ENCODE peak calls at places on chromosomes 4 and X, in five cellular contexts. P is Daoy, R is endothelial cell of umbilical vein, S is NCI-H1048, Y is memory B cell. O is an unnamed sample.

GRCh38 chr4:2837904-2838496 is 5.6 kb upstream of the ADD1 start:
- DNase-seq in P (no peak), R (peak; percentile 79), S (no peak), Y (peak; percentile 50), O (no peak)

GRCh38 chrX:53831662-53832635 is 145.4 kb upstream of the HUWE1 start:
- DNase-seq in P (peak; percentile 21), R (peak; percentile 44), S (no peak), Y (peak; percentile 28), O (no peak)

GRCh38 chr4:73776363-73776762 is 36.0 kb downstream of the CXCL8 start:
- DNase-seq in P (peak; percentile 68), R (peak; percentile 97), S (no peak), Y (no peak), O (no peak)

GRCh38 chr4:125739760-125740159 is 425.0 kb downstream of the FAT4 start:
- DNase-seq in P (no peak), R (peak; percentile 99), S (no peak), Y (no peak), O (no peak)

GRCh38 chr4:159273126-159273438 is 170.2 kb downstream of the RAPGEF2 start:
- DNase-seq in P (no peak), R (peak; percentile 83), S (no peak), Y (no peak), O (no peak)

GRCh38 chrX:20594985-20595384 is 328.3 kb upstream of the RPS6KA3 start:
- DNase-seq in P (no peak), R (no peak), S (no peak), Y (no peak), O (no peak)

GRCh38 chrX:37608156-37608555 is 36.7 kb downstream of the LANCL3 start:
- DNase-seq in P (no peak), R (no peak), S (no peak), Y (no peak), O (no peak)

GRCh38 chr4:141899103-141899502 is 262.7 kb downstream of the IL15 start:
- DNase-seq in P (no peak), R (no peak), S (no peak), Y (no peak), O (no peak)

GRCh38 chr4:56892686-56893085 is 15.0 kb upstream of the REST start:
- DNase-seq in P (no peak), R (no peak), S (no peak), Y (no peak), O (no peak)

GRCh38 chr4:102343964-102344519 is 1.2 kb downstream of the SLC39A8 start:
- DNase-seq in P (peak; percentile 2), R (no peak), S (no peak), Y (no peak), O (no peak)

GRCh38 chr4:163107754-163108153 is 58.9 kb downstream of the NAF1 start:
- DNase-seq in P (no peak), R (peak; percentile 63), S (no peak), Y (no peak), O (no peak)

GRCh38 chrX:150926304-150926703 is 27.8 kb upstream of the CD99L2 start:
- DNase-seq in P (no peak), R (no peak), S (no peak), Y (no peak), O (no peak)

GRCh38 chrX:53247928-53248327 is 22.9 kb upstream of the KDM5C start:
- DNase-seq in P (no peak), R (no peak), S (no peak), Y (no peak), O (no peak)

GRCh38 chr4:188722911-188723310 is 583.7 kb downstream of the TRIML1 start:
- DNase-seq in P (no peak), R (no peak), S (no peak), Y (no peak), O (no peak)

GRCh38 chr4:6221851-6222760 is 21.8 kb upstream of the JAKMIP1 start:
- DNase-seq in P (peak; percentile 59), R (no peak), S (no peak), Y (no peak), O (no peak)

GRCh38 chr4:1160351-1160750 is 12.0 kb downstream of the SPON2 start:
- DNase-seq in P (no peak), R (no peak), S (no peak), Y (no peak), O (no peak)

GRCh38 chr4:108762559-108763225 is at the start of gene ETNPPL:
- DNase-seq in P (peak; percentile 33), R (peak; percentile 20), S (no peak), Y (no peak), O (peak; percentile 7)

GRCh38 chr4:47109379-47109778 is 78.0 kb downstream of the GABRB1 start:
- DNase-seq in P (no peak), R (no peak), S (no peak), Y (no peak), O (no peak)

GRCh38 chrX:106481341-106481740 is 130.4 kb upstream of the RADX start:
- DNase-seq in P (peak; percentile 41), R (peak; percentile 36), S (peak; percentile 1), Y (peak; percentile 34), O (no peak)

GRCh38 chr4:142416711-142417275 is 429.3 kb downstream of the INPP4B start:
- DNase-seq in P (no peak), R (peak; percentile 40), S (no peak), Y (no peak), O (no peak)

GRCh38 chrX:781216-782211 is 150.9 kb downstream of the SHOX start:
- DNase-seq in P (peak; percentile 12), R (no peak), S (no peak), Y (no peak), O (no peak)

GRCh38 chrX:104432321-104432720 is 133.7 kb upstream of the IL1RAPL2 start:
- DNase-seq in P (peak; percentile 9), R (no peak), S (no peak), Y (no peak), O (no peak)

GRCh38 chr4:110198472-110199419 is at the start of gene ELOVL6:
- DNase-seq in P (peak; percentile 57), R (peak; percentile 50), S (peak; percentile 34), Y (no peak), O (peak; percentile 25)

GRCh38 chrX:115713465-115713864 is 152.5 kb downstream of the PLS3 start:
- DNase-seq in P (no peak), R (no peak), S (no peak), Y (no peak), O (no peak)

GRCh38 chrX:97563531-97564133 is 679.9 kb downstream of the RPA4 start:
- DNase-seq in P (peak; percentile 33), R (peak; percentile 75), S (no peak), Y (peak; percentile 18), O (peak; percentile 9)

GRCh38 chr4:4609622-4610334 is 67.9 kb upstream of the STX18 start:
- DNase-seq in P (no peak), R (no peak), S (no peak), Y (no peak), O (no peak)

GRCh38 chr4:688695-689497 is at the start of gene SLC49A3:
- DNase-seq in P (no peak), R (no peak), S (no peak), Y (no peak), O (no peak)

GRCh38 chr4:138192113-138192512 is 50.0 kb downstream of the SLC7A11 start:
- DNase-seq in P (peak; percentile 40), R (peak; percentile 40), S (no peak), Y (no peak), O (no peak)

GRCh38 chr4:126710935-126711334 is 921.8 kb upstream of the INTU start:
- DNase-seq in P (no peak), R (no peak), S (no peak), Y (no peak), O (no peak)

GRCh38 chr4:186144596-186145569 is 40.4 kb downstream of the FAM149A start:
- DNase-seq in P (peak; percentile 33), R (peak; percentile 20), S (no peak), Y (no peak), O (no peak)

GRCh38 chrX:107442914-107443527 is 6.4 kb upstream of the FRMPD3 start:
- DNase-seq in P (no peak), R (no peak), S (no peak), Y (no peak), O (no peak)